ENCODE peak calls at places on chromosomes 4 and X, in four cellular contexts. R is CD8-positive, alpha-beta memory T cell; G is heart right ventricle; W is A673. N is an unnamed sample. For H3K27me3, the result is how much of the 10 kb centered on the place peaks cover.

GRCh38 chr4:24219171-24219570 is 329.3 kb upstream of the PPARGC1A start:
- DNase-seq in R (no peak), G (no peak), W (no peak), N (no peak)

GRCh38 chr4:23986270-23986669 is 96.4 kb upstream of the PPARGC1A start:
- DNase-seq in R (no peak), W (no peak), G (no peak), N (no peak)

GRCh38 chr4:57410331-57411052 is 300.3 kb upstream of the IGFBP7 start:
- DNase-seq in R (no peak), G (no peak), W (no peak), N (peak)

GRCh38 chrX:39519213-39519544 is 578.6 kb downstream of the BCOR start:
- DNase-seq in G (no peak), R (no peak), W (peak), N (no peak)

GRCh38 chr4:98615991-98616390 is 42.4 kb downstream of the TSPAN5 start:
- DNase-seq in G (no peak), R (no peak), W (no peak), N (no peak)

GRCh38 chr4:94325835-94326234 is 16.8 kb downstream of the HPGDS start:
- DNase-seq in W (no peak), G (no peak), R (no peak), N (no peak)

GRCh38 chr4:88737304-88738015 is 39.8 kb upstream of the NAP1L5 start:
- DNase-seq in R (no peak), W (no peak), G (no peak), N (no peak)

GRCh38 chrX:78543281-78543680 is 115.8 kb downstream of the RTL3 start:
- DNase-seq in R (no peak), W (no peak), G (no peak), N (no peak)

GRCh38 chr4:39054497-39054896 is 7.5 kb upstream of the KLHL5 start:
- DNase-seq in R (no peak), W (peak), G (no peak), N (no peak)

GRCh38 chrX:5458300-5458699 is 770.4 kb downstream of the NLGN4X start:
- DNase-seq in W (peak), G (no peak), R (no peak), N (no peak)

GRCh38 chr4:89434364-89434988 is 126.9 kb upstream of the GPRIN3 start:
- DNase-seq in R (no peak), G (no peak), W (peak), N (no peak)

GRCh38 chrX:111411591-111412371 is at the start of gene DCX:
- DNase-seq in G (no peak), R (no peak), W (no peak), N (no peak)

GRCh38 chrX:119218198-119218597 is 17.9 kb upstream of the PGRMC1 start:
- DNase-seq in W (peak), G (no peak), R (no peak), N (no peak)

GRCh38 chr4:99979872-99980271 is 29.8 kb upstream of the H2AZ1 start:
- DNase-seq in W (no peak), G (no peak), R (no peak), N (no peak)

GRCh38 chrX:112164420-112164819 is 81.8 kb upstream of the TRPC5 start:
- DNase-seq in G (no peak), R (no peak), W (no peak), N (no peak)

GRCh38 chr4:6461301-6462165 is 10.9 kb downstream of the PPP2R2C start:
- DNase-seq in W (no peak), R (no peak), G (no peak), N (peak)

GRCh38 chrX:40167240-40168182 is 69.8 kb upstream of the BCOR start:
- DNase-seq in W (no peak), G (no peak), R (no peak), N (peak)

GRCh38 chr4:3699678-3700077 is 66.5 kb upstream of the ADRA2C start:
- DNase-seq in G (peak), R (no peak), W (no peak), N (no peak)

GRCh38 chr4:4754641-4755040 is 104.8 kb upstream of the MSX1 start:
- DNase-seq in W (no peak), R (no peak), G (no peak), N (no peak)
- H3K27me3 ChIP-seq in W (under half), R (under half), G (under half), N (under half)

DNA sequence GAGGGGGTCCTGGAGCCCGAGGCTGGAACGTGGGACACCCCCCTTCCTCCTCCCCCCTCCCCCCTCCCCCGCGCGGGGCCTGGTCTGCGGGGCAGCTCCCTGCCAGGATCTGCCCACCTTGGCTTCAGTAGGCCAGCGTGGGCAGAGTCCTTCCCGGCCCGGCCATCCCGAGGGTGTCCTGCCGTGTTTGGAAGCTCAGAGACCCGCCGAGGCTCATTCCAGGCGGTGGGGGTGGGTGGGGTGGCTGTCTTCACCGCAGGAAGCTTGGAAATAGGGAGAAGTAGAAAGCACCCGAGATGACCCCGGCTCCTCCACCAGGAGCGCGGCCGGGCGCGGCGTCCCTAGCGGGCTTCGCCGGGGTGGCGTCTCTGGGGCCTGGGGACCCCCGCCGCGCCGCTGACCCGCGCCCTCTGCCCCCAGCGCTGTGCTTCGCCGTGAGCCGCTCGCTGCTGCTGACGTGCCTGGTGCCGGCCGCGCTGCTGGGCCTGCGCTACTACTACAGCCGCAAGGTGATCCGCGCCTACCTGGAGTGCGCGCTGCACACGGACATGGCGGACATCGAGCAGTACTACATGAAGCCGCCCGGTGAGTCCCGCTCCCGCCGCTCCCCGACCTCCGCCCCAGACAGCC is 1.6 kb downstream of the NAT8L start:
- DNase-seq in R (no peak), G (no peak), W (no peak), N (no peak)
- H3K27me3 ChIP-seq in R (under half), G (half or more), W (under half), N (half or more)

DNA sequence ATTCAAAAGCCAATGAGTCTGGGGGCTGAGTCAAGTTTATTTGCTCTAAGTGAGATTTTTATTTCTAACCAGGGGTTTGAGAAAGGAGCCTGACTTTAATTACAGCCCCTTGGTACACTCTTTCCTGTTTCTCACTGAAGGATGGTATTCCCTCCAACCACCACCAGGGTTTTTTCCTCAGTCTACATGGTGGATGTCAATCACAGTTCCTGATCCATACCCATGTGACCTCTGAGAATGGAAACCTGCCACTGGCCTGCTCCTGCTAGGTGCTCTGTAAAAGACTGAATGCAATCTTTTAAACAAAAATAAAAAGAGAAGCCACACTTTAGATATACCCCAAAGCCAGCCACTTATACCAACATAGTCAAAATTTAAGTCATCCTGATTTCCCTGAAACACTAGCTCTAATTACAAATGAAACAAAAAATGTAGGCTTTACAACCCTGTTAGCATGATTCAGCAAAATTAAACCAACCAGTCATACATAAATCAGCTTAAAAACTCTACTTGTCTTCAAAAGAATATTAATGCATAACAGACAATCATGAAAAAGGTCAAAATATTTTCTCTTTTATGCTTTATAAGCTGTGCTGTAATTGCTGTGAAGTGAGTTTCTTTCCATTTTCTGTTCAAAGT is 112.1 kb upstream of the NWD2 start:
- DNase-seq in G (no peak), R (no peak), W (no peak), N (no peak)
- H3K27me3 ChIP-seq in G (under half), R (under half), W (under half), N (under half)

GRCh38 chr4:1045193-1045594 is 33.8 kb downstream of the FGFRL1 start:
- DNase-seq in G (no peak), W (no peak), R (no peak), N (peak)
- H3K27me3 ChIP-seq in G (under half), W (under half), R (under half), N (under half)

DNA sequence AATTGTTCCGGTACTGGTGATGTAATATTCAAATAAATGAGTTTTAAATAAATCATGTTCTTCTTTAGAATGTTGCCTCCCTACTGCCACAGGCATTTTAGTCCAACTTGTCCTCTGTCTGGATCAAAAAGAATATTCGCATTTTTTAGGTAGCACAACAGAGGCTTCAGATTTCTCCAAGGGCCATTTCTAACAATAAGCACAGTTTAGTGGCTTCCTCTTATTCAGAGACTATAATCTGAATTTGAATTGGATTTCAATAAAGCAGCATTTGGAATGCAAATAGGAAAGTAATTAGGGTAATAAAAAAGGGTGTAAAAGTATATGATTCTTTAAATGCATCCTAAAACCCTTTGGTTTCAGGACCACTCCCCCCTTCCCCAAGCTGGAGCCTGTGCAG is 167.9 kb upstream of the GLRA2 start:
- DNase-seq in R (no peak), W (peak), G (no peak), N (no peak)
- H3K27me3 ChIP-seq in R (under half), W (under half), G (under half), N (under half)